ENCODE peak calls at places on chromosomes 12 and 14, in five cellular contexts. Q, I, J, T and G are unnamed samples.

GRCh38 chr12:121391619-121392324 is 8.1 kb upstream of the RNF34 start:
- DNase-seq in J (peak), I (peak), Q (no peak), T (peak), G (no peak)

GRCh38 chr14:57391609-57392195 is 1.3 kb downstream of the NAA30 start:
- DNase-seq in Q (no peak), I (no peak), J (peak), T (no peak), G (no peak)

GRCh38 chr14:64926398-64926995 is 12.2 kb downstream of the CHURC1 start:
- DNase-seq in I (no peak), T (no peak), Q (no peak), J (no peak), G (no peak)

GRCh38 chr14:36510078-36510799 is 9.8 kb downstream of the NKX2-1 start:
- DNase-seq in J (no peak), I (no peak), T (no peak), Q (no peak), G (no peak)

GRCh38 chr14:24368562-24369252 is 723 bp downstream of the NFATC4 start:
- DNase-seq in Q (peak), J (peak), I (peak), T (peak), G (peak)

GRCh38 chr12:19461986-19462385 is 22.7 kb downstream of the AEBP2 start:
- DNase-seq in T (no peak), I (no peak), Q (no peak), J (no peak), G (no peak)

GRCh38 chr12:12718853-12719252 is 1.7 kb downstream of the CDKN1B start:
- DNase-seq in Q (no peak), I (no peak), T (no peak), J (peak), G (no peak)

GRCh38 chr14:76346391-76347160 is 29.4 kb upstream of the ESRRB start:
- DNase-seq in T (no peak), J (no peak), Q (no peak), I (no peak), G (no peak)

GRCh38 chr12:89309815-89310214 is 42.5 kb downstream of the DUSP6 start:
- DNase-seq in J (no peak), I (no peak), T (no peak), Q (no peak), G (no peak)

GRCh38 chr12:48165089-48166031 is 8.0 kb upstream of the ASB8 start:
- DNase-seq in Q (no peak), J (peak), I (peak), T (no peak), G (no peak)

GRCh38 chr14:54177861-54178591 is 218.8 kb upstream of the CDKN3 start:
- DNase-seq in T (no peak), J (peak), Q (no peak), I (no peak), G (no peak)

GRCh38 chr12:78418919-78419318 is 445.7 kb upstream of the SYT1 start:
- DNase-seq in Q (no peak), I (no peak), T (no peak), J (no peak), G (no peak)

GRCh38 chr14:96592591-96593388 is 90.6 kb downstream of the PAPOLA start:
- DNase-seq in Q (no peak), T (peak), J (peak), I (peak), G (peak)

GRCh38 chr14:103656031-103656757 is 27.2 kb downstream of the KLC1 start:
- DNase-seq in J (no peak), T (no peak), I (no peak), Q (no peak), G (no peak)

GRCh38 chr14:103581954-103582703 is 19.4 kb downstream of the COA8 start:
- DNase-seq in T (no peak), Q (no peak), J (no peak), I (no peak), G (no peak)

GRCh38 chr14:34593740-34594375 is 36.1 kb downstream of the SNX6 start:
- DNase-seq in T (no peak), Q (peak), J (no peak), I (no peak), G (no peak)

GRCh38 chr14:99325016-99325415 is 53.0 kb upstream of the BCL11B start:
- DNase-seq in Q (no peak), I (no peak), J (no peak), T (no peak), G (no peak)

GRCh38 chr14:61533513-61534255 is 161.6 kb upstream of the HIF1A start:
- DNase-seq in I (no peak), T (no peak), Q (no peak), J (no peak), G (no peak)

GRCh38 chr12:102169922-102170698 is 27.5 kb downstream of the PMCH start:
- DNase-seq in Q (no peak), I (peak), T (no peak), J (peak), G (no peak)

GRCh38 chr12:48000878-48001321 is 3.4 kb downstream of the COL2A1 start:
- DNase-seq in Q (peak), J (peak), T (no peak), I (no peak), G (peak)

GRCh38 chr12:2139651-2140050 is 86.9 kb downstream of the CACNA1C start:
- DNase-seq in J (no peak), Q (no peak), I (no peak), T (no peak), G (no peak)

GRCh38 chr12:95851609-95852008 is 7.1 kb upstream of the SNRPF start:
- DNase-seq in T (no peak), J (no peak), I (no peak), Q (no peak), G (no peak)

GRCh38 chr12:95852133-95852532 is 6.6 kb upstream of the SNRPF start:
- DNase-seq in Q (no peak), I (no peak), T (no peak), J (no peak), G (no peak)

GRCh38 chr12:95848575-95849388 is 10.0 kb upstream of the SNRPF start:
- DNase-seq in Q (no peak), J (peak), T (no peak), I (no peak), G (no peak)
- TF ChIP-seq CTCF in Q (peak), J (peak), T (peak), I (no peak), G (no peak)

DNA sequence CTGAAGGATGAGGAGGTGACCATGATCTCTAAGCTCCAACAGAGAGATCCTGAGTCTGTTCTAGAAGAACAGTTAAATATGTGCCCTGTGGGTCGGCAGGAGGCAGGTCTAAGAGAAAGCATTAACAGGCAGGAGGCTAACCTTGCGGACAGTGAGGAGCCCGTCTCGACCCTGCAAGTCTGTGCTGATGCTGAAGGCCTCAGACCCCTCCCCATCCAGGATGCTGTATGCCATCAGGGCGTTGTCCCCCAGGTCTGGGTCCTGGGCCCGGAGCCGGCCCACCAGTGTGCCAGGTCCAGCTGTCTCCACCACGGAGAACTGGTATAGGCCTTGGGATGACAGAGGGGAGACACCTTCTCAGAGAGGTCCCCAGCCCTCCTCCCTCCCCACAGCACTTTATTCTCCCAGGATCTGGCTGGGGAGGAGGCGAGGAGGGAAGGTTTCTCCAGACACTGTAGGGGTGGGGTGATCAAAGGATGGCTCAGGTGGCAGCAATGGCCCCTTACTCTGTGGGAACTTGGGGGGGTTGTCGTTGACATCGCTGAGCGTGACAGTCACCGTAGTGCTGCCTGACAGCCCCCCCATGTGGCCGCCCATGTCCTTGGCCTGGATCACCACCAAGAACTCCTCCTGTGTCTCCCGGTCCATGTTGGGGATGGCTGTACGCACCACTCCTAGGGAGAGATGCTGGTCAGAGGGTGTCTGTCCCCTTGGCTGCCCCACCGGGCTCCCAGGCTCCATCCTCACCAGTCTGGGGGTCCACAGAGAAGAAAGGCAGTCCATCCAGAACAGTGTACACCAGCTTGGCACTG is 3.1 kb downstream of the CDH24 start:
- DNase-seq in J (peak), I (peak), Q (no peak), T (no peak), G (no peak)
- TF ChIP-seq CTCF in J (peak), I (peak), Q (peak), T (no peak), G (no peak)

DNA sequence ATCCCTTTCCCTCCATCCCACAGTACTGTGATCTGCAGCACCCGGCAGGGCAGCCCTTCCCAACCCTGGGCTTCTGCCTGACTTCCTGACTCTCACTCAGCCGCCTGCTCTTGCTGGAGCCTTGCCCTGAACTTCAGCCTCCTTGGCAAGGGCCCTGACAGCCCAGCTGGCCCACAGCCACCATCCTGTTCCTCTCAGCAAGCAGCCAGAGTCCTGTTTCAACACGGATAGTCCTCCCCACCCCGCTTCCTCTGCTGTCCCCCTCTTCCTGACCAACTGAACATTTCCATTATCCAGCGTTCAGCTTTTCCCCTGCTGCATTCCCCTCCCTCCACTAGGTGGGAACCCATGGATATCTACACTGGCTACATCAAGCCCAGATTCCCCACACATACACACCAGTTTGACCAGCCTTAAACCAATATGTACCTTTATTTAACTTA is 74.0 kb upstream of the MDM1 start:
- DNase-seq in J (peak), I (no peak), T (peak), Q (peak), G (no peak)
- TF ChIP-seq CTCF in J (peak), I (no peak), T (peak), Q (peak), G (no peak)

GRCh38 chr12:43114316-43114715 is 437.7 kb downstream of the ADAMTS20 start:
- DNase-seq in I (no peak), Q (no peak), J (no peak), T (no peak), G (no peak)

GRCh38 chr12:43111608-43112007 is 440.4 kb downstream of the ADAMTS20 start:
- DNase-seq in J (no peak), T (no peak), I (no peak), Q (no peak), G (no peak)

GRCh38 chr12:43112101-43112661 is 439.8 kb downstream of the ADAMTS20 start:
- DNase-seq in T (no peak), Q (no peak), J (no peak), I (no peak), G (no peak)

GRCh38 chr12:43113616-43114015 is 438.4 kb downstream of the ADAMTS20 start:
- DNase-seq in Q (no peak), J (no peak), I (no peak), T (no peak), G (no peak)

DNA sequence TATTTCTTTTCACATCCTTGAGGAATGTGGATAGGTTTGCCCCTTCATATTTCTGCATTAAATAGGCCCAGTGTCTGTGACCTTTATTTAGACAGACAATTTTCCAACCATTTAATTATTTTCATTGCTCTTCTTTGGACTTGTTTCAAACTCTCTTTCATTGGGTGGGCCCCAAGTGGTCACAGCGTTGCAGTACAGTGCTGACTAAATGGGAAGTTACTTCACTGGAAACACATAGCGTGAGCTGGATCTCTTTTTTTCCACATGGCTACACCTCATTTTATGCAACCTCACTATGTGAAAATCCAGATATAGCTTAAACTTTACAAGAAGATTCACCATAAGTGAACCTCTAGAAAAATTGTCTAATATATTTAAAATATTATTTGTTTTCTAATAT is 438.9 kb downstream of the ADAMTS20 start:
- DNase-seq in T (no peak), I (no peak), J (no peak), Q (peak), G (no peak)
- TF ChIP-seq CTCF in T (no peak), I (no peak), J (no peak), Q (peak), G (no peak)

GRCh38 chr12:122928891-122929538 is 33.1 kb upstream of the VPS37B start:
- DNase-seq in I (no peak), T (no peak), Q (no peak), J (no peak), G (no peak)

GRCh38 chr12:122935318-122935717 is 30.9 kb downstream of the ABCB9 start:
- DNase-seq in I (no peak), Q (no peak), J (no peak), T (no peak), G (no peak)

GRCh38 chr12:122929812-122930211 is 33.9 kb upstream of the VPS37B start:
- DNase-seq in I (no peak), Q (no peak), T (no peak), J (no peak), G (no peak)

GRCh38 chr12:122934722-122935121 is 31.5 kb downstream of the ABCB9 start:
- DNase-seq in Q (no peak), I (peak), T (no peak), J (no peak), G (no peak)

DNA sequence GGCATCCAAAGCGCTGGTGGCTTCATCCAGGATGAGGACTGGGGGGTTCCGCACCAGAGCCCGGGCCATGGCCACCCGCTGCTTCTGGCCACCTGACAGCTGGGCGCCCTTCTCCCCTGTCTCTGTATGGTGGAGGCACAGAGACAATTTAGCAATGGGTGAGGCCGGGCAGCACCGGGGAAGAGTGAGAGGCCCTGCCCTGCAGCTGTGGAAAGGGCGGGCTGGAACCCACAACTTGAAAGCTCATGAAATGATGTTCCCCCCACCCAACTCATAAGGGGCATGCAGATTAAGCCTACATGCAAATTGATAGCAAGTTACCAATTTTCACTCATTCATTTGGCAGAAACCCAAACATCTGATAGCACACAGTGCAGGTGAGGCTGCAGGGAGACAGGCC is 34.1 kb downstream of the ABCB9 start:
- DNase-seq in I (no peak), Q (no peak), J (no peak), T (no peak), G (no peak)
- TF ChIP-seq CTCF in I (no peak), Q (no peak), J (no peak), T (no peak), G (no peak)

DNA sequence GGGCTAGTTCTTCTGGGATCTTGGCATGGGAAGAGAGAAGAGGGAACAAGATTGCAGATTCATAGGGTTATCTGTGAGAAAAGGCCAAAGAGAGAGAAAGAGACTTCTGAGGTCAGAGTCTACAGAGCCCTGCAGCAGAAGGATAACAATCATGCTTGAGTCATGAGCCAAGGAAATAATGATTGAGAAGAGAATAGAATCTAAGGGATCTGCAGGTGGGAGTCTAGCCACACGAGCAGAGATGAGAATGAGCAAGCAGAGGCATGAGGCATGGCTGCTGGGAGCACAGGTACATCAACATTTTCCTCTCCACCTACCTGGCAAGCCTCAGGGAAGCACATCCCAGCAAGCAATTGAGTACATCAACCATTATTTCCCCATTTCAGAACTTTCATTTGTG is 303.7 kb downstream of the LRIG3 start:
- DNase-seq in Q (no peak), J (no peak), T (no peak), I (no peak), G (no peak)
- TF ChIP-seq CTCF in Q (no peak), J (no peak), T (no peak), I (no peak), G (no peak)

DNA sequence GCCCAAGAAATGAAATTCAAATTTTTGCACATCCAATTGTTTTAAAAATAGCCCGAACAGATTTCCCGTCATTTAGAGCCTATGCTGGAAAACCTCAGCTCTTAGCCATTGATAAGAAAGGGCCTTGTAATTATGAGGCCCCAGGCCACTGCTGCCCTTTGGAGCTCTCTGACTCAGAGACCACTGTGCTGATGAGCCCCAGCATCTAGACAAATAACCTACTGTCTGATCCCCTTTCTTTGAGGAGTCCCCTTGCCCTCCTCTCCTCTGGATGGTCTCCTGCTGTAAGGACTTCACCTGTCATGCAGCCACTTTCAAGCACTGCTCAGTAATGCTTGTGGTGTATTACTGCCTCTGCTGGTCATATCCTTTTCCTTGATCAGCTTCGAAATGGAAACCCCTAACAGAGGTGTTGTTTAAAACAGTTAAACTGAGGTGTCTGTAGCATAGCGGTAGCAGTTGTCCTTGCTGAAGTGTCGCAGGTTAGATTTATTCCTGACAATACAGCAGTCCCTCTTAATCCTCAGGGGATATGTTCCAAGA is 159.9 kb upstream of the SRRM4 start:
- DNase-seq in T (no peak), Q (no peak), I (no peak), J (no peak), G (no peak)
- TF ChIP-seq CTCF in T (no peak), Q (no peak), I (no peak), J (no peak), G (no peak)